ENCODE peak calls at places on chromosome 13, in eight cellular contexts. E is uterus; H is heart right ventricle; J is breast epithelium; W is naive thymus-derived CD4-positive, alpha-beta T cell; Y is fibroblast of lung; G is right cardiac atrium; V is T-helper 17 cell. A is an unnamed sample.

GRCh38 chr13:33115274-33115673 is 99.1 kb downstream of the KL start:
- DNase-seq in E (no peak), H (no peak), J (no peak), W (no peak), Y (no peak), G (no peak), V (no peak), A (no peak)

GRCh38 chr13:42039457-42039945 is 8.9 kb upstream of the DGKH start:
- DNase-seq in E (peak; percentile 24), H (no peak), J (no peak), W (peak; percentile 3), Y (no peak), G (no peak), V (no peak), A (no peak)

GRCh38 chr13:40432018-40432978 is 234.1 kb downstream of the FOXO1 start:
- DNase-seq in E (no peak), H (no peak), J (no peak), W (no peak), Y (no peak), G (no peak), V (no peak), A (no peak)

GRCh38 chr13:78595819-78596700 is 7.3 kb downstream of the POU4F1 start:
- DNase-seq in E (no peak), H (peak; percentile 20), J (no peak), W (no peak), Y (peak; percentile 10), G (no peak), V (no peak), A (no peak)

GRCh38 chr13:30276178-30276577 is 31.2 kb downstream of the KATNAL1 start:
- DNase-seq in E (no peak), H (no peak), J (no peak), W (no peak), Y (no peak), G (no peak), V (no peak), A (no peak)

GRCh38 chr13:105074756-105075155 is 1460.7 kb downstream of the EFNB2 start:
- DNase-seq in E (no peak), H (no peak), J (no peak), W (no peak), Y (no peak), G (no peak), V (no peak), A (no peak)

GRCh38 chr13:113933901-113934300 is 40.0 kb downstream of the C13orf46 start:
- DNase-seq in E (peak; percentile 9), H (no peak), J (no peak), W (no peak), Y (no peak), G (no peak), V (no peak), A (peak; percentile 30)

GRCh38 chr13:110434629-110435028 is 126.9 kb downstream of the RAB20 start:
- DNase-seq in E (no peak), H (no peak), J (no peak), W (no peak), Y (no peak), G (no peak), V (no peak), A (no peak)

GRCh38 chr13:41306271-41307150 is 4.6 kb upstream of the NAA16 start:
- DNase-seq in E (no peak), H (no peak), J (no peak), W (no peak), Y (no peak), G (no peak), V (no peak), A (no peak)

GRCh38 chr13:42380420-42381164 is 108.6 kb downstream of the AKAP11 start:
- DNase-seq in E (no peak), H (no peak), J (no peak), W (no peak), Y (no peak), G (no peak), V (no peak), A (no peak)

GRCh38 chr13:73428137-73428536 is 369.3 kb downstream of the KLF5 start:
- DNase-seq in E (no peak), H (no peak), J (no peak), W (no peak), Y (peak; percentile 53), G (no peak), V (no peak), A (no peak)

GRCh38 chr13:79987323-79987722 is 353.6 kb downstream of the SPRY2 start:
- DNase-seq in E (no peak), H (no peak), J (no peak), W (no peak), Y (no peak), G (no peak), V (no peak), A (no peak)

GRCh38 chr13:65892859-65893258 is 1337.3 kb downstream of the PCDH9 start:
- DNase-seq in E (no peak), H (no peak), J (no peak), W (no peak), Y (no peak), G (no peak), V (no peak), A (no peak)

GRCh38 chr13:51453959-51454703 is 1.3 kb upstream of the INTS6 start:
- DNase-seq in E (peak; percentile 35), H (peak; percentile 22), J (no peak), W (no peak), Y (no peak), G (no peak), V (no peak), A (no peak)

GRCh38 chr13:77521595-77522367 is 13.7 kb upstream of the SCEL start:
- DNase-seq in E (no peak), H (no peak), J (no peak), W (no peak), Y (no peak), G (no peak), V (no peak), A (no peak)

DNA sequence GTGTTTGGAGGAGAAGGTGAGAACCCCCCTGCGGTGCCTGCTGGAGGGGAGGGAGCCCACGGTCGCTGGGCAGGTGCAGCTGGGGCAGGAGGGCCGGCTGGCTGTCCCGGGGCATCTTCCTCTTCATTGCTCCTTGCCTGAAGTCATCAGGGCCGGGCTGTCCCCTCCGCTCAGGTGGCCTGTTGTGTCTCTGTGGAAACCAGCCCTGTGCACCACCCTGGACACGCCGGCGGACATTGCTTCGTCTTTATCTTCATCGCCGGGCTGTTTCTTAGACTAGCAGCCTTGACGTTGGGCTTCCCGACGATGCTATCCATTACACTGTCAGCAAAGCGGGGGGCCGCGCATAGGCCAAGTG is 111.6 kb upstream of the SOX1 start:
- DNase-seq in E (no peak), H (no peak), J (no peak), W (no peak), Y (no peak), G (no peak), V (no peak), A (no peak)
- H3K9me3 ChIP-seq in E (no peaks in the 10 kb centered on the region), H (peaks cover 2% of the 10 kb centered on the region), J (peaks cover 14% of the 10 kb centered on the region), W (no peaks in the 10 kb centered on the region), Y (no peaks in the 10 kb centered on the region), G (peaks cover 4% of the 10 kb centered on the region), V (no peaks in the 10 kb centered on the region), A (peaks cover 4% of the 10 kb centered on the region)

GRCh38 chr13:19090495-19090894 is 91.1 kb downstream of the TUBA3C start:
- DNase-seq in E (no peak), H (no peak), J (no peak), W (no peak), Y (no peak), G (no peak), V (no peak), A (no peak)
- H3K9me3 ChIP-seq in E (no peaks in the 10 kb centered on the region), H (no peaks in the 10 kb centered on the region), J (no peaks in the 10 kb centered on the region), W (no peaks in the 10 kb centered on the region), Y (no peaks in the 10 kb centered on the region), G (no peaks in the 10 kb centered on the region), V (no peaks in the 10 kb centered on the region), A (no peaks in the 10 kb centered on the region)

GRCh38 chr13:19159761-19160420 is 21.7 kb downstream of the TUBA3C start:
- DNase-seq in E (no peak), H (no peak), J (no peak), W (no peak), Y (no peak), G (no peak), V (no peak), A (peak; percentile 56)

GRCh38 chr13:19158006-19158405 is 23.6 kb downstream of the TUBA3C start:
- DNase-seq in E (no peak), H (no peak), J (no peak), W (no peak), Y (no peak), G (no peak), V (no peak), A (peak; percentile 49)

GRCh38 chr13:19158526-19158925 is 23.1 kb downstream of the TUBA3C start:
- DNase-seq in E (no peak), H (no peak), J (no peak), W (no peak), Y (no peak), G (no peak), V (no peak), A (no peak)

GRCh38 chr13:19159181-19159580 is 22.4 kb downstream of the TUBA3C start:
- DNase-seq in E (no peak), H (no peak), J (no peak), W (no peak), Y (no peak), G (no peak), V (no peak), A (peak; percentile 27)

DNA sequence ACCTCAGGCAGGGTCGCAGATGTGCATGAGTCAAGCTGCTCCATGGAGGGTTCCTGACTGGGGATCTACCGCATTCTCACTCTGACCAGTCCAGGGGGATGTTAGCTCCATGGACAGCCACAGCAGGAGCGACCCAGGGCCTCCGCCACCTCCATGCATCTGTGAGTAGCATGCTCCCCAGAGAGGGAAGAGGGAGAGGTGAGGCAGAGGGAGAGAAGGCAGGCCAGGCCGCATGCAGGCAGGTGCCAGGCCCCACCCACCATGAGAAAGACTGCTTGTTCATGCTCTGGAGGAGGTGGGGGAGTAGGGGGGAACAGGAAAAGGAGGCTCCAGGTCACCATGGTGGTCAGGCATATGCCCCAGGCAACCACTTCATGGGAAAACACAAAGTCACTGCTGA is 20.3 kb downstream of the TUBA3C start:
- DNase-seq in E (no peak), H (no peak), J (no peak), W (no peak), Y (no peak), G (no peak), V (no peak), A (peak; percentile 28)
- H3K9me3 ChIP-seq in E (no peaks in the 10 kb centered on the region), H (no peaks in the 10 kb centered on the region), J (no peaks in the 10 kb centered on the region), W (no peaks in the 10 kb centered on the region), Y (no peaks in the 10 kb centered on the region), G (peaks cover 2% of the 10 kb centered on the region), V (no peaks in the 10 kb centered on the region), A (peaks cover 3% of the 10 kb centered on the region)

GRCh38 chr13:18953139-18953930 is 228.3 kb downstream of the TUBA3C start:
- DNase-seq in E (no peak), H (no peak), J (no peak), W (no peak), Y (no peak), G (peak; percentile 21), V (no peak), A (peak; percentile 31)

GRCh38 chr13:18952225-18953016 is 229.2 kb downstream of the TUBA3C start:
- DNase-seq in E (no peak), H (no peak), J (no peak), W (no peak), Y (no peak), G (peak; percentile 32), V (no peak), A (peak; percentile 54)

GRCh38 chr13:18949489-18949761 is 232.2 kb downstream of the TUBA3C start:
- DNase-seq in E (no peak), H (no peak), J (no peak), W (no peak), Y (no peak), G (no peak), V (no peak), A (no peak)

GRCh38 chr13:18949970-18950369 is 231.7 kb downstream of the TUBA3C start:
- DNase-seq in E (no peak), H (no peak), J (no peak), W (no peak), Y (no peak), G (peak; percentile 7), V (no peak), A (no peak)

GRCh38 chr13:18951412-18951811 is 230.2 kb downstream of the TUBA3C start:
- DNase-seq in E (no peak), H (no peak), J (no peak), W (no peak), Y (no peak), G (peak; percentile 42), V (no peak), A (peak; percentile 25)
- H3K9me3 ChIP-seq in E (no peaks in the 10 kb centered on the region), H (no peaks in the 10 kb centered on the region), J (no peaks in the 10 kb centered on the region), W (no peaks in the 10 kb centered on the region), Y (no peaks in the 10 kb centered on the region), G (no peaks in the 10 kb centered on the region), V (no peaks in the 10 kb centered on the region), A (no peaks in the 10 kb centered on the region)

A was measured in aorta.